ENCODE peak calls at places on chromosome 22, in eight cellular contexts. One of them, this sample, is unnamed.

GRCh38 chr22:30892286-30892685 is 76.3 kb downstream of the MORC2 start:
- DNase-seq in gastrocnemius medialis: no peak
- DNase-seq in H54: no peak
- DNase-seq in prostate gland: no peak
- DNase-seq in IMR-90: no peak
- DNase-seq in spleen: peak; percentile 48
- DNase-seq in HCT116: no peak
- DNase-seq in K562: no peak
- DNase-seq in this sample: no peak

GRCh38 chr22:22943521-22944267 is 56.1 kb downstream of the IGLL5 start:
- DNase-seq in gastrocnemius medialis: no peak
- DNase-seq in H54: no peak
- DNase-seq in prostate gland: no peak
- DNase-seq in IMR-90: no peak
- DNase-seq in spleen: no peak
- DNase-seq in HCT116: no peak
- DNase-seq in K562: peak; percentile 79
- DNase-seq in this sample: no peak

GRCh38 chr22:48493733-48494132 is 1333.9 kb downstream of the BRD1 start:
- DNase-seq in gastrocnemius medialis: no peak
- DNase-seq in H54: no peak
- DNase-seq in prostate gland: no peak
- DNase-seq in IMR-90: no peak
- DNase-seq in spleen: peak; percentile 37
- DNase-seq in HCT116: no peak
- DNase-seq in K562: no peak
- DNase-seq in this sample: no peak

GRCh38 chr22:29580200-29580810 is 608 bp downstream of the NIPSNAP1 start:
- DNase-seq in gastrocnemius medialis: no peak
- DNase-seq in H54: no peak
- DNase-seq in prostate gland: no peak
- DNase-seq in IMR-90: no peak
- DNase-seq in spleen: peak; percentile 74
- DNase-seq in HCT116: no peak
- DNase-seq in K562: no peak
- DNase-seq in this sample: no peak

GRCh38 chr22:20261848-20262581 is 6.1 kb downstream of the RTN4R start:
- DNase-seq in gastrocnemius medialis: no peak
- DNase-seq in H54: no peak
- DNase-seq in prostate gland: no peak
- DNase-seq in IMR-90: no peak
- DNase-seq in spleen: no peak
- DNase-seq in HCT116: no peak
- DNase-seq in K562: no peak
- DNase-seq in this sample: no peak

GRCh38 chr22:32536352-32536751 is 61.7 kb downstream of the FBXO7 start:
- DNase-seq in gastrocnemius medialis: no peak
- DNase-seq in H54: no peak
- DNase-seq in prostate gland: no peak
- DNase-seq in IMR-90: no peak
- DNase-seq in spleen: no peak
- DNase-seq in HCT116: no peak
- DNase-seq in K562: peak; percentile 17
- DNase-seq in this sample: no peak

GRCh38 chr22:23192558-23192957 is 12.2 kb downstream of the BCR start:
- DNase-seq in gastrocnemius medialis: no peak
- DNase-seq in H54: no peak
- DNase-seq in prostate gland: no peak
- DNase-seq in IMR-90: no peak
- DNase-seq in spleen: no peak
- DNase-seq in HCT116: no peak
- DNase-seq in K562: no peak
- DNase-seq in this sample: no peak

GRCh38 chr22:23237201-23237798 is 57.0 kb downstream of the BCR start:
- DNase-seq in gastrocnemius medialis: peak; percentile 68
- DNase-seq in H54: no peak
- DNase-seq in prostate gland: no peak
- DNase-seq in IMR-90: peak; percentile 66
- DNase-seq in spleen: no peak
- DNase-seq in HCT116: no peak
- DNase-seq in K562: peak; percentile 57
- DNase-seq in this sample: no peak

GRCh38 chr22:49574861-49575702 is 252.6 kb downstream of the BRD1 start:
- DNase-seq in gastrocnemius medialis: no peak
- DNase-seq in H54: no peak
- DNase-seq in prostate gland: no peak
- DNase-seq in IMR-90: no peak
- DNase-seq in spleen: peak; percentile 78
- DNase-seq in HCT116: no peak
- DNase-seq in K562: no peak
- DNase-seq in this sample: no peak

GRCh38 chr22:20238567-20239062 is 29.5 kb downstream of the RTN4R start:
- DNase-seq in gastrocnemius medialis: no peak
- DNase-seq in H54: peak; percentile 40
- DNase-seq in prostate gland: peak; percentile 33
- DNase-seq in IMR-90: no peak
- DNase-seq in spleen: peak; percentile 89
- DNase-seq in HCT116: peak; percentile 13
- DNase-seq in K562: peak; percentile 99
- DNase-seq in this sample: no peak

GRCh38 chr22:45537734-45538181 is 35.1 kb downstream of the FBLN1 start:
- DNase-seq in gastrocnemius medialis: no peak
- DNase-seq in H54: peak; percentile 74
- DNase-seq in prostate gland: peak; percentile 90
- DNase-seq in IMR-90: peak; percentile 84
- DNase-seq in spleen: no peak
- DNase-seq in HCT116: no peak
- DNase-seq in K562: no peak
- DNase-seq in this sample: peak; percentile 97

GRCh38 chr22:39984006-39984405 is 10.7 kb upstream of the FAM83F start:
- DNase-seq in gastrocnemius medialis: no peak
- DNase-seq in H54: no peak
- DNase-seq in prostate gland: no peak
- DNase-seq in IMR-90: peak; percentile 58
- DNase-seq in spleen: no peak
- DNase-seq in HCT116: no peak
- DNase-seq in K562: no peak
- DNase-seq in this sample: no peak

GRCh38 chr22:24938741-24939341 is 7.7 kb downstream of the LHFPL7 start:
- DNase-seq in gastrocnemius medialis: no peak
- DNase-seq in H54: no peak
- DNase-seq in prostate gland: peak; percentile 39
- DNase-seq in IMR-90: peak; percentile 25
- DNase-seq in spleen: no peak
- DNase-seq in HCT116: no peak
- DNase-seq in K562: peak; percentile 33
- DNase-seq in this sample: no peak

GRCh38 chr22:31800065-31800464 is 46.2 kb downstream of the DEPDC5 start:
- DNase-seq in gastrocnemius medialis: no peak
- DNase-seq in H54: no peak
- DNase-seq in prostate gland: no peak
- DNase-seq in IMR-90: peak; percentile 78
- DNase-seq in spleen: no peak
- DNase-seq in HCT116: peak; percentile 39
- DNase-seq in K562: no peak
- DNase-seq in this sample: no peak

GRCh38 chr22:27573280-27573711 is 228.3 kb downstream of the MN1 start:
- DNase-seq in gastrocnemius medialis: no peak
- DNase-seq in H54: no peak
- DNase-seq in prostate gland: no peak
- DNase-seq in IMR-90: no peak
- DNase-seq in spleen: peak; percentile 29
- DNase-seq in HCT116: no peak
- DNase-seq in K562: no peak
- DNase-seq in this sample: no peak

GRCh38 chr22:30718491-30718890 is 23.8 kb downstream of the OSBP2 start:
- DNase-seq in gastrocnemius medialis: no peak
- DNase-seq in H54: no peak
- DNase-seq in prostate gland: no peak
- DNase-seq in IMR-90: no peak
- DNase-seq in spleen: no peak
- DNase-seq in HCT116: no peak
- DNase-seq in K562: no peak
- DNase-seq in this sample: no peak

GRCh38 chr22:19819911-19820879 is 34.5 kb downstream of the GNB1L start:
- DNase-seq in gastrocnemius medialis: no peak
- DNase-seq in H54: no peak
- DNase-seq in prostate gland: no peak
- DNase-seq in IMR-90: no peak
- DNase-seq in spleen: no peak
- DNase-seq in HCT116: no peak
- DNase-seq in K562: no peak
- DNase-seq in this sample: no peak

GRCh38 chr22:19178065-19178658 is 374 bp downstream of the SLC25A1 start:
- DNase-seq in gastrocnemius medialis: no peak
- DNase-seq in H54: no peak
- DNase-seq in prostate gland: no peak
- DNase-seq in IMR-90: peak; percentile 11
- DNase-seq in spleen: peak; percentile 90
- DNase-seq in HCT116: no peak
- DNase-seq in K562: peak; percentile 98
- DNase-seq in this sample: no peak

GRCh38 chr22:27629908-27630733 is 171.4 kb downstream of the MN1 start:
- DNase-seq in gastrocnemius medialis: no peak
- DNase-seq in H54: no peak
- DNase-seq in prostate gland: no peak
- DNase-seq in IMR-90: no peak
- DNase-seq in spleen: no peak
- DNase-seq in HCT116: no peak
- DNase-seq in K562: no peak
- DNase-seq in this sample: no peak

GRCh38 chr22:38490915-38491314 is 15.2 kb downstream of the DDX17 start:
- DNase-seq in gastrocnemius medialis: no peak
- DNase-seq in H54: no peak
- DNase-seq in prostate gland: no peak
- DNase-seq in IMR-90: peak; percentile 79
- DNase-seq in spleen: peak; percentile 19
- DNase-seq in HCT116: no peak
- DNase-seq in K562: no peak
- DNase-seq in this sample: no peak

GRCh38 chr22:38490475-38490874 is 15.6 kb downstream of the DDX17 start:
- DNase-seq in gastrocnemius medialis: no peak
- DNase-seq in H54: no peak
- DNase-seq in prostate gland: no peak
- DNase-seq in IMR-90: no peak
- DNase-seq in spleen: no peak
- DNase-seq in HCT116: no peak
- DNase-seq in K562: no peak
- DNase-seq in this sample: no peak

GRCh38 chr22:38487946-38488345 is 18.2 kb downstream of the DDX17 start:
- DNase-seq in gastrocnemius medialis: no peak
- DNase-seq in H54: no peak
- DNase-seq in prostate gland: no peak
- DNase-seq in IMR-90: no peak
- DNase-seq in spleen: no peak
- DNase-seq in HCT116: no peak
- DNase-seq in K562: no peak
- DNase-seq in this sample: no peak

GRCh38 chr22:38489142-38489541 is 17.0 kb downstream of the DDX17 start:
- DNase-seq in gastrocnemius medialis: no peak
- DNase-seq in H54: no peak
- DNase-seq in prostate gland: no peak
- DNase-seq in IMR-90: no peak
- DNase-seq in spleen: peak; percentile 35
- DNase-seq in HCT116: no peak
- DNase-seq in K562: no peak
- DNase-seq in this sample: no peak

GRCh38 chr22:38489561-38490133 is 16.5 kb downstream of the DDX17 start:
- DNase-seq in gastrocnemius medialis: no peak
- DNase-seq in H54: no peak
- DNase-seq in prostate gland: no peak
- DNase-seq in IMR-90: no peak
- DNase-seq in spleen: no peak
- DNase-seq in HCT116: no peak
- DNase-seq in K562: no peak
- DNase-seq in this sample: no peak
- TF ChIP-seq POLR2A in gastrocnemius medialis: no peak
- TF ChIP-seq POLR2A in H54: no peak
- TF ChIP-seq POLR2A in prostate gland: no peak
- TF ChIP-seq POLR2A in IMR-90: no peak
- TF ChIP-seq POLR2A in spleen: no peak
- TF ChIP-seq POLR2A in HCT116: no peak
- TF ChIP-seq POLR2A in K562: peak; percentile 59
- TF ChIP-seq POLR2A in this sample: no peak

DNA sequence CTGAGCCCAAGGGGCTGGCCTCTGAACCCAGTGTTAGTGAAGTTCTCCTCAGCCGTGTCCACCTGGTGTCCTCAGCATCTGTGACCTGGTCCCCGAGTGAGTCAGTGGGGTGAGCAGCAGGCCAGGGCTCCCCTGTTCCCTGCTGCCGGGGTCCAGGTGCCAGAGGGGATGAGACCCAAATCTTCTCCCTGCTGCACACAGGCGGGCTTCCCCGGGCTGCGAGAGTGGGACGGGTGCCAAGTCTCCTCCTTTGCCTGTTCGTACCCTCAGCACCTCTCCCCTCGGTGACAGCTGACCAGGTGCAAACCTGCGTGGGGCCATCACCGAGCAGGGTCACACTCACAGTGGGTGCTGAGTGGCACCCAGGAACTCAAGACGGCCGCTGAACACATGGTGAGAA is 514.6 kb downstream of the TBC1D22A start:
- DNase-seq in gastrocnemius medialis: no peak
- DNase-seq in H54: no peak
- DNase-seq in prostate gland: no peak
- DNase-seq in IMR-90: no peak
- DNase-seq in spleen: no peak
- DNase-seq in HCT116: no peak
- DNase-seq in K562: no peak
- DNase-seq in this sample: no peak
- TF ChIP-seq POLR2A in gastrocnemius medialis: no peak
- TF ChIP-seq POLR2A in H54: no peak
- TF ChIP-seq POLR2A in prostate gland: no peak
- TF ChIP-seq POLR2A in IMR-90: no peak
- TF ChIP-seq POLR2A in spleen: no peak
- TF ChIP-seq POLR2A in HCT116: no peak
- TF ChIP-seq POLR2A in K562: no peak
- TF ChIP-seq POLR2A in this sample: no peak

GRCh38 chr22:36386351-36386899 is 1.3 kb downstream of the MYH9 start:
- DNase-seq in gastrocnemius medialis: peak; percentile 50
- DNase-seq in H54: no peak
- DNase-seq in prostate gland: peak; percentile 44
- DNase-seq in IMR-90: no peak
- DNase-seq in spleen: peak; percentile 89
- DNase-seq in HCT116: no peak
- DNase-seq in K562: no peak
- DNase-seq in this sample: no peak
- TF ChIP-seq POLR2A in gastrocnemius medialis: peak; percentile 22
- TF ChIP-seq POLR2A in H54: no peak
- TF ChIP-seq POLR2A in prostate gland: peak; percentile 45
- TF ChIP-seq POLR2A in IMR-90: no peak
- TF ChIP-seq POLR2A in spleen: no peak
- TF ChIP-seq POLR2A in HCT116: no peak
- TF ChIP-seq POLR2A in K562: no peak
- TF ChIP-seq POLR2A in this sample: no peak

DNA sequence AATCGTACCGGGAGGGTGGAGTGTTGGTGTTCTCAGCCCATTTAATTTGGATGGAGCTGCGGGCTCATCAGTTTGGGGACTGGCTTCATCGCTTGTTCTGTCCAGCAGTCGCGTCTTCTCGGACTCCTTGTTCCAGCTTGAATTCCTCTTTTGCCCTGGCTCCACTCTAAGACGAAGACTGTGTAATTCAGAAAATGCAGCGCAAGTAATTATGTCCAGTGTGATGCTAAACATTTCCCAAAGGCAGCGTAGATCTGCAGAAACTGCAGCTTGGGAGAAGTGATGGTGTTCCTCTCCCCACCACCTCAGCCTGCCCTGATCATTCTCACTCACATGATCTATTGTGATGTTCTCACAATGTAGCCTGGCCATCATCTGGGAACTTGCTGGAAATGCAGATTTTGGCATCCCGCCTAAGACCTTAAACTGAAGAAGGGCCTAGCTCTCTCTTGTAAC is 666 bp downstream of the SLC25A18 start:
- DNase-seq in gastrocnemius medialis: peak; percentile 80
- DNase-seq in H54: no peak
- DNase-seq in prostate gland: no peak
- DNase-seq in IMR-90: peak; percentile 27
- DNase-seq in spleen: no peak
- DNase-seq in HCT116: no peak
- DNase-seq in K562: no peak
- DNase-seq in this sample: no peak
- TF ChIP-seq POLR2A in gastrocnemius medialis: peak; percentile 71
- TF ChIP-seq POLR2A in H54: no peak
- TF ChIP-seq POLR2A in prostate gland: no peak
- TF ChIP-seq POLR2A in IMR-90: no peak
- TF ChIP-seq POLR2A in spleen: no peak
- TF ChIP-seq POLR2A in HCT116: no peak
- TF ChIP-seq POLR2A in K562: no peak
- TF ChIP-seq POLR2A in this sample: no peak